ENCODE peak calls at places on chromosomes 1 and 21, in eight cellular contexts. X is activated CD4-positive, alpha-beta T cell treated with anti-CD3 and anti-CD28 coated beads, Interleukin-2, amount 50 U/mL, for 1 hour; L is fibroblast of lung; H is neuronal stem cell; P is neural crest cell; C is astrocyte of the spinal cord; K is NCI-H345; W is GM12891. O is an unnamed sample.

GRCh38 chr21:29725025-29725736 is 214.6 kb downstream of the GRIK1 start:
- DNase-seq in X (no peak), H (no peak), L (no peak), W (no peak), C (no peak), K (no peak), P (no peak), O (no peak)

GRCh38 chr21:46284077-46284644 is 1.2 kb downstream of the MCM3AP start:
- DNase-seq in W (no peak), P (no peak), C (no peak), L (no peak), X (no peak), H (no peak), K (peak; percentile 25), O (no peak)

GRCh38 chr1:34796990-34797389 is 4.2 kb downstream of the GJA4 start:
- DNase-seq in X (no peak), W (no peak), C (no peak), L (no peak), P (no peak), H (no peak), K (no peak), O (no peak)

GRCh38 chr1:115114308-115114707 is 25.0 kb upstream of the TSPAN2 start:
- DNase-seq in P (no peak), K (no peak), C (peak; percentile 35), L (peak; percentile 52), W (no peak), X (peak; percentile 16), H (no peak), O (peak; percentile 41)

GRCh38 chr1:26890467-26890796 is 349 bp upstream of the GPN2 start:
- DNase-seq in W (no peak), H (no peak), C (no peak), K (no peak), P (no peak), X (no peak), L (no peak), O (no peak)

GRCh38 chr1:24910210-24910609 is 19.9 kb downstream of the RUNX3 start:
- DNase-seq in C (no peak), X (no peak), H (no peak), L (no peak), W (no peak), K (no peak), P (no peak), O (no peak)

GRCh38 chr21:26933448-26933847 is 33.4 kb downstream of the ADAMTS5 start:
- DNase-seq in H (no peak), C (no peak), P (no peak), K (no peak), W (no peak), X (no peak), L (no peak), O (no peak)

GRCh38 chr1:111556318-111557037 is 53.0 kb upstream of the ADORA3 start:
- DNase-seq in L (no peak), X (no peak), P (no peak), H (no peak), C (no peak), K (no peak), W (no peak), O (no peak)

GRCh38 chr21:20570824-20571232 is 427.4 kb upstream of the NCAM2 start:
- DNase-seq in C (no peak), W (no peak), H (peak; percentile 55), L (no peak), K (no peak), P (no peak), X (no peak), O (peak; percentile 31)

GRCh38 chr1:53430256-53430655 is 28.9 kb upstream of the DMRTB1 start:
- DNase-seq in K (no peak), X (no peak), P (no peak), W (no peak), L (no peak), C (peak; percentile 25), H (no peak), O (no peak)

GRCh38 chr1:204449631-204450280 is 38.1 kb upstream of the PPP1R15B start:
- DNase-seq in K (no peak), H (no peak), X (no peak), C (no peak), P (no peak), L (no peak), W (no peak), O (no peak)

O was measured in HT1080.